ENCODE peak calls at places on chromosome 20, in eight cellular contexts. Y is lung, O is neural progenitor cell, I is GM06990, V is lower lobe of right lung, F is left ventricle myocardium inferior, Q is upper lobe of left lung, N is Peyer's patch. C is an unnamed sample.
A peak's percentile ranks its signal among the peaks of the same experiment; 100 is the strongest.

GRCh38 chr20:15031546-15032351 is 694.3 kb upstream of the FLRT3 start:
- DNase-seq in F (no peak), V (no peak), O (no peak), I (no peak), N (no peak), Q (no peak), Y (no peak), C (no peak)

GRCh38 chr20:62739581-62740285 is 31.1 kb downstream of the NTSR1 start:
- DNase-seq in O (no peak), Q (peak; percentile 43), N (peak; percentile 64), Y (no peak), V (peak; percentile 65), I (peak; percentile 49), F (peak; percentile 20), C (peak; percentile 52)

GRCh38 chr20:25706793-25707192 is 10.1 kb upstream of the ZNF337 start:
- DNase-seq in F (no peak), Q (no peak), O (no peak), I (no peak), N (no peak), V (no peak), Y (no peak), C (no peak)

GRCh38 chr20:10332656-10333421 is 101.2 kb downstream of the MKKS start:
- DNase-seq in I (no peak), V (no peak), N (no peak), Y (no peak), Q (no peak), F (no peak), O (no peak), C (no peak)

GRCh38 chr20:53141651-53142050 is 169.5 kb downstream of the TSHZ2 start:
- DNase-seq in N (no peak), V (no peak), F (peak; percentile 14), I (no peak), Q (no peak), O (no peak), Y (no peak), C (no peak)

GRCh38 chr20:53309515-53309914 is 284.1 kb downstream of the ZNF217 start:
- DNase-seq in N (no peak), I (no peak), O (no peak), Y (no peak), V (no peak), Q (no peak), F (no peak), C (no peak)

GRCh38 chr20:3485913-3486312 is 15.1 kb downstream of the ATRN start:
- DNase-seq in F (no peak), N (no peak), V (no peak), Q (no peak), I (no peak), O (no peak), Y (no peak), C (no peak)

GRCh38 chr20:19974621-19975435 is 42.3 kb upstream of the NAA20 start:
- DNase-seq in V (peak; percentile 91), I (no peak), N (no peak), O (no peak), Y (peak; percentile 84), F (peak; percentile 85), Q (peak; percentile 90), C (peak; percentile 94)

GRCh38 chr20:6122873-6123649 is at the start of gene FERMT1:
- DNase-seq in V (peak; percentile 66), Y (peak; percentile 48), O (peak; percentile 80), I (peak; percentile 57), F (peak; percentile 40), N (no peak), Q (peak; percentile 47), C (peak; percentile 80)

GRCh38 chr20:61134286-61135035 is 117.6 kb upstream of the CDH4 start:
- DNase-seq in Q (no peak), V (no peak), I (no peak), O (no peak), Y (no peak), N (no peak), F (no peak), C (no peak)

GRCh38 chr20:37379967-37380828 is 34.3 kb downstream of the SRC start:
- DNase-seq in V (peak; percentile 32), F (no peak), O (no peak), N (no peak), I (no peak), Q (no peak), Y (no peak), C (no peak)

GRCh38 chr20:44208770-44209169 is 1.8 kb downstream of the OSER1 start:
- DNase-seq in O (no peak), I (no peak), Q (no peak), V (no peak), N (no peak), Y (no peak), F (no peak), C (no peak)

GRCh38 chr20:54029176-54029575 is 41.2 kb downstream of the BCAS1 start:
- DNase-seq in F (no peak), Q (no peak), Y (no peak), V (no peak), N (no peak), O (no peak), I (no peak), C (no peak)

GRCh38 chr20:59446361-59446760 is 145.9 kb downstream of the EDN3 start:
- DNase-seq in Q (no peak), V (no peak), F (no peak), Y (no peak), O (no peak), I (no peak), N (no peak), C (no peak)

GRCh38 chr20:11995750-11996567 is 78.3 kb downstream of the BTBD3 start:
- DNase-seq in N (no peak), V (no peak), F (no peak), Q (no peak), O (no peak), Y (no peak), I (no peak), C (no peak)

GRCh38 chr20:53809242-53809641 is 215.6 kb upstream of the ZNF217 start:
- DNase-seq in I (no peak), N (no peak), F (no peak), Q (no peak), Y (no peak), V (no peak), O (peak; percentile 37), C (no peak)

GRCh38 chr20:50717974-50718761 is 13.2 kb upstream of the PARD6B start:
- DNase-seq in Q (no peak), O (no peak), Y (no peak), F (no peak), N (no peak), V (no peak), I (no peak), C (no peak)

GRCh38 chr20:4090756-4091331 is 75.5 kb upstream of the RNF24 start:
- DNase-seq in N (no peak), I (no peak), O (no peak), Q (no peak), F (no peak), V (no peak), Y (no peak), C (no peak)

GRCh38 chr20:20237093-20237959 is 130.6 kb upstream of the INSM1 start:
- DNase-seq in N (no peak), V (no peak), F (no peak), Y (peak; percentile 43), O (peak; percentile 75), I (no peak), Q (no peak), C (no peak)

GRCh38 chr20:4918473-4918872 is 82.8 kb downstream of the SLC23A2 start:
- DNase-seq in N (no peak), F (no peak), I (no peak), O (no peak), V (no peak), Y (no peak), Q (no peak), C (no peak)

DNA sequence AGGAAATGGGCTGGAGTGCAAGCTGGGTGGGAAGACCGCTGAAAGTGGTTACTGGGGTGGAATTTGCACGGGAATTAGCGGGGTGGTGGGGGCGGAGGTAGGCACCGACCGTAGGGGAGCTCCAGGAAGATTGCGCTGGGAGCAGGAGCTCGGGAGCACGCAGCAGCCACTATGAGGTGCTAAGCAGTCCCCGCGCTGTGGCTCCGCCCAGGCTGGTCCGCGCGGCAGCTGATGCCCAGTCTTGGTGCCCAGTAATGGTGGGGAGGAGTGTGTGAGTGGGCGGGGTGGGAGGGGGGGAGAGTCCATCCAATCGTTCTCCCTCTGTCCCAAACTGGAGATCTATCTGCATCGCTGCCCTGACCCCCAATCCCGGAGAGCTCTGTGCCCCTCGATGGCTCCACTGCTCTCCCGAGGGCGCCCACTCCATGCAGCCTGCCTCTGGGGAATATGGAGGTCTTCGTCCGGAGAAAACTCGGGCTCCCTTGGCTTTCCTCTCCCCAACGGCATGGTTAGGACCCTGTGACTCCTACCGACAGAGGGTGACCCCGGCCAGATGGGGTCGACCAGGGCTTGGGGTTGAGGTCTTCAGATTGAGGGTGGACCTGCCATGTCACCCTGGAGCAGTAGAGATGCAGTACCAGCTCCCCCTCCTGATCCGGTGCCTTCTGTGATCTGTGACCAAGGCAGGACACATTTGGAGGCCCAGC is 5.3 kb downstream of the TP53TG5 start:
- DNase-seq in O (peak; percentile 51), F (no peak), Y (no peak), N (no peak), I (no peak), V (peak; percentile 68), Q (peak; percentile 66), C (peak; percentile 90)
- H3K4me3 ChIP-seq in O (no peak overlapping the region), F (peak overlapping the region; percentile 74), Y (no peak overlapping the region), N (peak overlapping the region; percentile 49), I (no peak overlapping the region), V (peak overlapping the region; percentile 61), Q (no peak overlapping the region), C (peak overlapping the region; percentile 37)

DNA sequence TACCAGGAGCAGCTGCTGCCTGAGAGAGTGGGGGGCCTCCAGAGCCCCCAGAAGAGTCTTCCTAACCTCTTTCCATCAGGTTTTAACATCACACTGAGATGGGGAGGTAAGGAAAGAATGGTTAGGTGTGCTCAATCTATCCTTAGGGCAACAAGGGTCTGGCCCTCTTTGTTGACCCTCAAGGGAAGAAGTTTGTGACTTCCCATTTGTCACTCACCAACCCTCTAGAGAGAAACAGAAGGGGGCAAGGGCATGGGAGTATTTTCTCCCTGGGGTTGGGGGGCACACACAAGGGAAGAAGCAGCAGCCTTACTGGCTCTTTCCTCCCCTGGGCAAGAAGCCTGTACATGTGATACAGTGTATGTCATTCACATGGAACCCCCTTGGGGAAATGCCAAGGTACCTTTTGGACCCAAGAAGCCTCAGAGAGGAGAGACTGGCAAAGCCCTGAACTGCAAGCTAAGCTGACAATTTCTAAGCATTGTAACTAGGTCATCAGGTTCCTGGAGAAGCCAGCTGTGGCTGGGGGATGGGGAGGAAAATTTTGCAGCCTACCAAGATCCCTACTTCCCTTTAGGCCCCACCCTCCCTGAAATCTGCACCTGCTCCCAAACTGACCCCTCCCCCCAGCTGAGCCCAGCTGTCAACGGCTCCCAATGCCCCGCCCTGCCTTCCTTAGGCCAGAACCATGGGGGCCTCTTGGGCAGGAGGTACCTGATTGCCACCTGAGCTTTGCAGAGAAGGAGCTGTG is 14.5 kb downstream of the BCL2L1 start:
- DNase-seq in I (no peak), N (peak; percentile 25), Q (peak; percentile 73), Y (no peak), F (peak; percentile 64), V (peak; percentile 54), O (no peak), C (peak; percentile 73)
- H3K36me3 ChIP-seq in I (peaks cover 10% of the 10 kb centered on the region), N (peaks cover 30% of the 10 kb centered on the region), Q (peaks cover 23% of the 10 kb centered on the region), Y (peaks cover 9% of the 10 kb centered on the region), F (peaks cover 36% of the 10 kb centered on the region), V (peaks cover 52% of the 10 kb centered on the region), O (peaks cover 4% of the 10 kb centered on the region), C (no peaks in the 10 kb centered on the region)

GRCh38 chr20:58228103-58228483 is 360 bp downstream of the ANKRD60 start:
- DNase-seq in F (no peak), I (no peak), V (no peak), Q (no peak), O (peak; percentile 28), N (no peak), Y (no peak), C (no peak)
- H3K4me3 ChIP-seq in F (peak overlapping the region; percentile 48), I (no peak overlapping the region), V (no peak overlapping the region), Q (no peak overlapping the region), O (peak overlapping the region; percentile 47), N (peak overlapping the region; percentile 38), Y (no peak overlapping the region), C (no peak overlapping the region)

GRCh38 chr20:34074101-34074760 is 37.8 kb downstream of the EIF2S2 start:
- DNase-seq in I (no peak), Y (no peak), N (no peak), O (no peak), V (no peak), Q (no peak), F (no peak), C (no peak)
- H3K36me3 ChIP-seq in I (peaks cover 46% of the 10 kb centered on the region), Y (no peaks in the 10 kb centered on the region), N (peaks cover 67% of the 10 kb centered on the region), O (no peaks in the 10 kb centered on the region), V (peaks cover 79% of the 10 kb centered on the region), Q (peaks cover 61% of the 10 kb centered on the region), F (peaks cover 56% of the 10 kb centered on the region), C (peaks cover 5% of the 10 kb centered on the region)